ENCODE peak calls at places on chromosomes 13 and 19, in ten cellular contexts. B is neural crest cell; V is fibroblast of mammary gland; I is Peyer's patch; K is AG04449; Q is GM12864; C is CD8-positive, alpha-beta T cell; M is keratinocyte; T is fibroblast of lung; H is breast epithelium. X is an unnamed sample.

GRCh38 chr13:111460548-111461444 is 140.4 kb downstream of the TEX29 start:
- DNase-seq in C (no peak), T (peak; percentile 70), Q (no peak), H (no peak), B (peak; percentile 45), I (no peak), K (peak; percentile 12), M (no peak), V (peak; percentile 50), X (no peak)

GRCh38 chr19:45792482-45793177 is at the start of gene DMWD:
- DNase-seq in H (peak; percentile 100), T (peak; percentile 98), V (peak; percentile 97), C (peak; percentile 100), B (peak; percentile 100), M (peak; percentile 87), Q (peak; percentile 93), I (peak; percentile 100), K (peak; percentile 88), X (peak; percentile 99)

GRCh38 chr13:49356224-49356623 is 87.6 kb downstream of the CAB39L start:
- DNase-seq in M (no peak), Q (no peak), B (no peak), I (no peak), V (peak; percentile 91), K (peak; percentile 84), H (no peak), T (peak; percentile 91), C (no peak), X (no peak)

GRCh38 chr19:3518231-3518630 is 12.1 kb downstream of the FZR1 start:
- DNase-seq in I (no peak), B (no peak), C (no peak), K (no peak), V (no peak), M (no peak), T (no peak), H (no peak), Q (no peak), X (no peak)

GRCh38 chr13:104968876-104969275 is 1566.6 kb downstream of the EFNB2 start:
- DNase-seq in V (no peak), B (no peak), I (no peak), Q (no peak), C (no peak), M (no peak), K (no peak), H (no peak), T (no peak), X (no peak)

GRCh38 chr13:112679932-112680677 is 9.7 kb upstream of the ATP11A start:
- DNase-seq in H (peak; percentile 37), T (no peak), B (no peak), Q (no peak), K (no peak), M (no peak), I (no peak), V (no peak), C (no peak), X (no peak)

GRCh38 chr13:99687728-99688397 is 186.6 kb downstream of the TM9SF2 start:
- DNase-seq in B (no peak), V (no peak), C (no peak), Q (no peak), H (no peak), M (no peak), I (no peak), K (no peak), T (no peak), X (no peak)

GRCh38 chr13:48975101-48975925 is at the start of gene FNDC3A:
- DNase-seq in T (peak; percentile 68), C (peak; percentile 37), M (no peak), B (peak; percentile 14), H (peak; percentile 72), I (peak; percentile 58), Q (no peak), K (no peak), V (peak; percentile 57), X (no peak)

GRCh38 chr19:48381178-48381950 is 10.0 kb downstream of the KDELR1 start:
- DNase-seq in T (no peak), Q (no peak), V (no peak), M (no peak), K (no peak), I (no peak), H (no peak), B (no peak), C (no peak), X (no peak)

GRCh38 chr19:42635233-42635539 is 40.5 kb upstream of the CEACAM8 start:
- DNase-seq in Q (no peak), K (no peak), V (no peak), M (no peak), B (no peak), I (no peak), T (no peak), C (no peak), H (no peak), X (no peak)

GRCh38 chr19:14556662-14557188 is 15.1 kb downstream of the NDUFB7 start:
- DNase-seq in T (peak; percentile 75), I (peak; percentile 51), V (peak; percentile 80), H (peak; percentile 79), M (peak; percentile 50), K (no peak), B (peak; percentile 73), C (peak; percentile 80), Q (peak; percentile 49), X (peak; percentile 44)

GRCh38 chr19:51469629-51470028 is 8.7 kb upstream of the CEACAM18 start:
- DNase-seq in H (no peak), T (no peak), V (no peak), C (no peak), Q (no peak), K (no peak), M (no peak), B (no peak), I (no peak), X (no peak)

GRCh38 chr19:51559240-51559639 is 11.8 kb upstream of the ZNF175 start:
- DNase-seq in K (no peak), B (no peak), H (no peak), T (no peak), V (no peak), Q (no peak), M (no peak), I (no peak), C (no peak), X (no peak)

GRCh38 chr19:9986787-9987281 is 23.5 kb downstream of the COL5A3 start:
- DNase-seq in K (no peak), C (no peak), Q (no peak), T (peak; percentile 33), H (no peak), B (no peak), I (no peak), M (no peak), V (peak; percentile 69), X (no peak)

GRCh38 chr19:42129399-42130253 is 2.6 kb downstream of the POU2F2 start:
- DNase-seq in C (no peak), M (peak; percentile 99), I (peak; percentile 91), Q (peak; percentile 84), T (no peak), K (no peak), H (no peak), V (peak; percentile 66), B (no peak), X (no peak)

GRCh38 chr19:13208131-13208963 is 58.1 kb downstream of the IER2 start:
- DNase-seq in Q (peak; percentile 84), K (peak; percentile 10), V (peak; percentile 82), C (peak; percentile 47), B (peak; percentile 53), H (no peak), T (peak; percentile 88), M (no peak), I (peak; percentile 74), X (no peak)

DNA sequence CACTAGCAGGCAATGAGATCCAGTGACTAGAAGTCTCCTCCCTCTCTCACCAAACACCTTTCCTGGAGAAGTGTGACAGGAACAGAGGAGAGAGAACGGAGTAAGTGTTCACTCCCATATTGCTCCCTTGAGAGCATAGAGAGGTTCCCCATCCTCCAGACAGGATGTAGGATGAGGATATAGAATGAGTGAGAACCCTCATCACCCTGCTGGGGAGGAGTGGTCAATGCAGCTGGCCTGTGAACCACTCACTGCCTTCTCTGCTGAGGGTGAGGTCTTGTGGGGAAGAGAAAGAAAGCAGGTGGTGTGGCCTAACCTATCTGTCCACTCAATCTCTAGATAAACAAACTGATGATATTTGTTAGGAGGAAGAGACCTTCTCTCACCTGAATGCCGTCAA is 386.6 kb downstream of the PCDH20 start:
- DNase-seq in K (no peak), T (no peak), Q (no peak), C (no peak), H (no peak), M (no peak), B (no peak), I (no peak), V (no peak), X (no peak)
- TF ChIP-seq CTCF in K (no peak), T (no peak), Q (peak; percentile 3), C (no peak), H (no peak), M (no peak), B (no peak), I (no peak), V (no peak), X (no peak)

DNA sequence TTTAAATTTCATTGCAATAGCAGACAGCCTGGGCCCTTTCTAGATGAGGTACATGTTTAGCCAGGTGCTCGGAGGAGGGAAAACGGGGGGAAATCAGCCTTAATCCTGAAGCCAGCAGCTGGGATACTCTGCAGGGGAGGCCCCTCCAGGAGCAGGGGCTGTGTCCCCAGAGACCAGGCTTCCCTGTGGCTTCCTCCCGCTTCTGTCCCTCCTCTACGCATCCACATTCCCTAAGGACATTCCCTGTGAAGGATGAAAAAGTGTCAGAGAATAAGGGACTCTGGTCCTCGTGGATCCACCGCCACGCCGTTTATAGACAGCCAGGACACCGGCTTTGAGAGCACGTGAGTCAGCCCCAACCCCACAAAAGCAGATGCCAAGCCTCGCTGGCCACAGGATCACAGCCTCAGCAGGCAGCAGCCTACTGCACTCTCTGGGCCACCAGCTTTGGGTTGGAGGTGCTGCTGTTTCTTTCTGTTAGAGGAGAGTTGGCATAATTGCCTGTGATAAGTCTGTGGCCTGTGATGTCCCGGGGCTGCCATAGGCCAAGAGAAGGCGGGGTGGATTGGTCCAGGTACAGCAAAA is 36.7 kb upstream of the RANBP3 start:
- DNase-seq in B (no peak), M (no peak), K (no peak), Q (no peak), V (no peak), C (no peak), T (no peak), I (no peak), H (no peak), X (no peak)
- TF ChIP-seq CTCF in B (no peak), M (no peak), K (no peak), Q (no peak), V (no peak), C (no peak), T (no peak), I (no peak), H (no peak), X (no peak)

DNA sequence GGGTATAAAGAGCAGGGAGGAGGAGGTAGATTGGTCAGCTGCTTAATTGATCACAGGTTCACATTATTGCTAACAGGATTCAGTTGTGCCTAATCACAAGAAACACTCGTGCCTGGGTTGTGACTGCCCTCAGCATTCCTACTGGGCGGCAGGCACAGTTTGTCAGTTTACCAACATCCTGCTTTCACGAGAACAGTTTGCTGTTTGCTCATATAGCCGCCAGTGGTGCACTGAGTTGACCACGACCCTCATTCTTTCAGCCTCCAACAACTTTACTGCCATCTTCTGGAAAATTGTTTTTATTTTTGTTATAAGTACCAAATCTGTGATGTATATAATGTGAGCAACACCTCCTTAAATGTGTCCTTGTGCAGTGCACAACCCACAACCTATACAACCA is 16.2 kb upstream of the IFT88 start:
- DNase-seq in M (no peak), T (no peak), C (no peak), V (peak; percentile 31), Q (no peak), B (no peak), I (no peak), H (no peak), K (no peak), X (no peak)
- TF ChIP-seq CTCF in M (no peak), T (no peak), C (no peak), V (no peak), Q (no peak), B (no peak), I (no peak), H (no peak), K (no peak), X (no peak)

GRCh38 chr13:38941353-38941945 is 49.2 kb downstream of the STOML3 start:
- DNase-seq in I (no peak), M (no peak), B (no peak), T (peak; percentile 58), C (no peak), K (no peak), H (no peak), Q (no peak), V (no peak), X (no peak)
- TF ChIP-seq CTCF in I (no peak), M (no peak), B (no peak), T (no peak), C (no peak), K (no peak), H (no peak), Q (no peak), V (no peak), X (no peak)

X was measured in omental fat pad.